ENCODE peak calls at places on chromosome 12, in four cellular contexts. Q is neural crest cell, K is tibial artery, V is OCI-M1. H is an unnamed sample.

GRCh38 chr12:122533841-122534240 is 6.8 kb downstream of the KNTC1 start:
- DNase-seq in V (no peak), K (no peak), Q (no peak), H (no peak)

GRCh38 chr12:54723653-54724256 is 75.6 kb upstream of the DCD start:
- DNase-seq in V (peak), K (no peak), Q (peak), H (no peak)

GRCh38 chr12:44717612-44718011 is 158.5 kb downstream of the NELL2 start:
- DNase-seq in Q (no peak), K (no peak), V (no peak), H (peak)

GRCh38 chr12:27575099-27575779 is 51.2 kb downstream of the PPFIBP1 start:
- DNase-seq in Q (no peak), V (no peak), K (no peak), H (no peak)

GRCh38 chr12:109655578-109655977 is 58.0 kb upstream of the FAM222A start:
- DNase-seq in Q (no peak), V (no peak), K (no peak), H (no peak)

GRCh38 chr12:54360717-54361456 is 3.4 kb downstream of the GPR84 start:
- DNase-seq in K (peak), V (peak), Q (peak), H (peak)

GRCh38 chr12:129966086-129966640 is 62.3 kb upstream of the TMEM132D start:
- DNase-seq in V (no peak), K (no peak), Q (no peak), H (no peak)

GRCh38 chr12:91057349-91057748 is 475 bp downstream of the KERA start:
- DNase-seq in Q (no peak), V (no peak), K (no peak), H (no peak)

GRCh38 chr12:93402333-93403311 is 24.9 kb downstream of the NUDT4 start:
- DNase-seq in Q (no peak), V (no peak), K (no peak), H (no peak)

GRCh38 chr12:130462558-130462924 is 124.9 kb downstream of the PIWIL1 start:
- DNase-seq in Q (no peak), K (no peak), V (no peak), H (no peak)

GRCh38 chr12:55935742-55936151 is 4.8 kb downstream of the DGKA start:
- DNase-seq in Q (no peak), K (no peak), V (no peak), H (no peak)

GRCh38 chr12:81758421-81759214 is 532 bp downstream of the PPFIA2 start:
- DNase-seq in V (no peak), Q (peak), K (peak), H (no peak)

GRCh38 chr12:74849801-74850200 is 312.2 kb downstream of the ATXN7L3B start:
- DNase-seq in Q (no peak), K (no peak), V (peak), H (no peak)